ENCODE peak calls at places on chromosomes 6 and 20, in four cellular contexts. A is astrocyte of the spinal cord, Z is AG09319, G is Peyer's patch. V is an unnamed sample.

GRCh38 chr6:124961784-124962611 is at the start of gene RNF217:
- DNase-seq in A (peak; percentile 75), Z (no peak), G (peak; percentile 66), V (peak; percentile 48)

GRCh38 chr6:129552413-129552812 is 157.6 kb downstream of the ARHGAP18 start:
- DNase-seq in A (no peak), Z (no peak), G (no peak), V (no peak)

GRCh38 chr20:16125810-16126209 is 447.4 kb downstream of the KIF16B start:
- DNase-seq in A (no peak), Z (peak; percentile 4), G (no peak), V (no peak)

GRCh38 chr20:20551409-20551808 is 161.0 kb downstream of the RALGAPA2 start:
- DNase-seq in A (no peak), Z (no peak), G (no peak), V (no peak)

GRCh38 chr6:106802141-106802540 is 172.4 kb downstream of the CD24 start:
- DNase-seq in A (no peak), Z (no peak), G (no peak), V (no peak)

GRCh38 chr20:36313476-36313875 is 7.3 kb downstream of the DLGAP4 start:
- DNase-seq in A (no peak), Z (no peak), G (no peak), V (no peak)

GRCh38 chr20:10619427-10619826 is 54.4 kb downstream of the JAG1 start:
- DNase-seq in A (peak; percentile 93), Z (peak; percentile 80), G (no peak), V (peak; percentile 82)

GRCh38 chr6:163748036-163748435 is 333.5 kb downstream of the QKI start:
- DNase-seq in A (no peak), Z (no peak), G (no peak), V (no peak)

GRCh38 chr6:131029661-131030297 is 33.3 kb downstream of the EPB41L2 start:
- DNase-seq in A (peak; percentile 55), Z (no peak), G (no peak), V (peak; percentile 25)

GRCh38 chr20:22728146-22728745 is 143.9 kb upstream of the FOXA2 start:
- DNase-seq in A (no peak), Z (no peak), G (no peak), V (no peak)

GRCh38 chr20:57315964-57316480 is 13.6 kb upstream of the SPO11 start:
- DNase-seq in A (no peak), Z (no peak), G (no peak), V (no peak)

GRCh38 chr6:108650781-108651180 is 90.1 kb downstream of the FOXO3 start:
- DNase-seq in A (peak; percentile 56), Z (no peak), G (no peak), V (peak; percentile 48)

GRCh38 chr6:28980797-28981390 is 24.2 kb downstream of the ZNF311 start:
- DNase-seq in A (peak; percentile 89), Z (no peak), G (no peak), V (peak; percentile 84)

GRCh38 chr6:27059621-27060425 is 187.7 kb upstream of the PRSS16 start:
- DNase-seq in A (no peak), Z (no peak), G (no peak), V (no peak)

GRCh38 chr20:25372584-25373336 is 17.9 kb downstream of the ABHD12 start:
- DNase-seq in A (peak; percentile 95), Z (peak; percentile 44), G (no peak), V (peak; percentile 98)

GRCh38 chr6:91834813-91835212 is 1247.9 kb upstream of the MAP3K7 start:
- DNase-seq in A (no peak), Z (no peak), G (no peak), V (no peak)

GRCh38 chr6:72621243-72622093 is at the start of gene KCNQ5:
- DNase-seq in A (peak; percentile 24), Z (no peak), G (no peak), V (peak; percentile 11)

GRCh38 chr6:117311310-117311709 is 46.0 kb downstream of the VGLL2 start:
- DNase-seq in A (no peak), Z (no peak), G (no peak), V (no peak)

GRCh38 chr6:117317261-117317660 is 51.9 kb downstream of the VGLL2 start:
- DNase-seq in A (peak; percentile 40), Z (no peak), G (no peak), V (no peak)
- TF ChIP-seq CTCF in A (peak; percentile 37), Z (no peak), G (no peak), V (peak; percentile 75)

DNA sequence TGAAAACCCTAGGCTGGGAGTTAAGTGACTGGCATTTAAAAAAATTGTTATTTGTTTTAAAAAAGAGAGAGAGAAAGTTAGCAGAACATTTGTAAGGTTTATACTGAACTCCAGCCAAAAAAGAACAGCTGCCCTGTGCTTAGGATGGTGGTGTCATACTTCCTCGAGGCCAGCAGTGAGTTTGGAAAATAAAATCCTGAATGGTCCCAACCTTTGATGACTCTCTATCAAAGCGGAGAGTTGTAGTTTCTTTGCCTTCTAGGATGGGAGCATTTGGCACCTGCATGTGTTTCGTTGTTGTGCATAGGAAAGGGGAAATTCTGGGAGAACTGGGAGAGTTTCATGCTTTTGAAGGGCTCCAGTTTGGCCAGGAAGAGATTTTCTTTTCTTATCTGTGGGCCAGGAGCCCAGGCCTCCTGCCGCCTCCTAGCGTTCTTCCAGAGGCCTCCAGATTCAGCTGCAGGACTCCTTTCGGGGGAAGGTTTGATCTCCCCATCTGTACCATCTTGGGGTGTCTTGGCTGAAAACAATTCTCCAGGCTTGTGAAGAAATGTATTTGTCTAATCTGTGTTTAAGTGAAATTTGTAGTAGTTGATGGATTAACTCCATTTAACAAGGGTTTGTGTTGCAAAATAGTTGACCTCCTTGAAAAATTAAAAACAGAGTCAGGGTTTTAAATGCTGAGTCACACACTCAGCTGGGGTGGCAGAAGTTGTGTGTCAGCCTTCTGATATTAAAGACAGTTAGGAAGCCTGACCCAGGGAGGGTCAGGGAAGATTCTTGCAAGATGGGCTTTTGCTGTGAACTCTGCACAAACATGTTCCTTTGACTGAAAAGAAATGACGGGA is 63.4 kb downstream of the TXNDC5 start:
- DNase-seq in A (peak; percentile 50), Z (no peak), G (no peak), V (no peak)
- TF ChIP-seq CTCF in A (peak; percentile 36), Z (no peak), G (no peak), V (no peak)

DNA sequence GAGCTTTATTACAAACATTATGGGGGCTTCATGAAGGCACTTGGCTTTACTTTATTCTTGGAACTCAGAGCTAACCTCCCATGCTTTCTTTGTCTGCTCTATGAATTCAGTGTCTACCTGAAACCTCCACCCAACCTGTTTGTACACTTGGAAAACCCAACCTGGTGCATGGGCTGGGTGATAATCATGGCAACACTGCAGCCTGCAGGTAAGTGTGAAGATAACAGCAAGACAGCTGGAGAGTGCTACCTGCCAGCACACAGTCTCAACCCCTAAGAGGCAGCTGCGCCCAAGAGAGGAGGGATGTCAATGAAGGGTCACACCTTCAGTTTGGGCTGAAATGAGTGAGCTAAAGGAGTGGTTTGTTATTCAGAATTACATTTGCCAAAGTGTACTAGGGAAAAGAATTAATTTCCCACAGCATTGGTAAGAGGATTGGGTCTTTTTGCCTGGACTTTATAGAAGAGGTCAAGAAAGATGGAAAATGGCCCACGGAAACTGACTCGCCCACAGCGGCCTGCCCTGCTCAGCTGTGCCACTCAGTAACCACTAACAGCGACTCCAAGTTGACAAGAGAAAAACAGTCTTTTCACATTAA is 24.4 kb downstream of the FOXQ1 start:
- DNase-seq in A (no peak), Z (no peak), G (peak; percentile 51), V (no peak)
- TF ChIP-seq CTCF in A (peak; percentile 33), Z (peak; percentile 19), G (no peak), V (peak; percentile 70)

GRCh38 chr6:14787677-14788076 is 458.2 kb upstream of the JARID2 start:
- DNase-seq in A (no peak), Z (no peak), G (no peak), V (no peak)
- TF ChIP-seq CTCF in A (no peak), Z (no peak), G (no peak), V (peak; percentile 27)

GRCh38 chr6:36138667-36139066 is 8.4 kb downstream of the MAPK13 start:
- DNase-seq in A (no peak), Z (no peak), G (no peak), V (no peak)

GRCh38 chr6:36139991-36140710 is 9.8 kb downstream of the MAPK13 start:
- DNase-seq in A (no peak), Z (no peak), G (no peak), V (no peak)

GRCh38 chr6:36141961-36142360 is 11.6 kb downstream of the MAPK13 start:
- DNase-seq in A (no peak), Z (no peak), G (no peak), V (no peak)

GRCh38 chr6:36141091-36141490 is 10.8 kb downstream of the MAPK13 start:
- DNase-seq in A (no peak), Z (no peak), G (no peak), V (no peak)

DNA sequence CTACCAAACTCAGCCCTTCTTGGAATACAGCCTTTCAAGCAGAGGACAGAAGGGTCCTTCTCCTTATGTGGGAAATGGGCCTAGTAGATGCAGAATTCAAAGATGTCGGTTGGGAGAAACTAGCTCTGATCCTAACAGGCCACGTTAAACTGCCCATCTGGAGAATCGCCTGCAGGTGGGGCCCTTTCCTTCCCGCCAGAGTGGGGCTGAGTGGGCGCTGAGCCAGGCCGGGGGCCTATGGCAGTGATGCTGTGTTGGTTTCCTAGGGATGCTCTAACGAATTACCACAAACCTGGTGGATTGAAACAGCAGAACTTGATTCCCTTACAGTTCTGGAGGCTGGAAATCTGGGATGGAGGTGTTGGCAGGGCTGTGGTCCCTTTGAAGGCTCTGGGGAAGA is 9.1 kb downstream of the MAPK13 start:
- DNase-seq in A (no peak), Z (no peak), G (no peak), V (no peak)
- TF ChIP-seq CTCF in A (peak; percentile 20), Z (peak; percentile 2), G (no peak), V (peak; percentile 52)

GRCh38 chr6:44485601-44486000 is 98.1 kb downstream of the CDC5L start:
- DNase-seq in A (no peak), Z (no peak), G (no peak), V (no peak)
- TF ChIP-seq CTCF in A (peak; percentile 25), Z (peak; percentile 26), G (no peak), V (peak; percentile 60)

GRCh38 chr6:4162345-4162744 is 27.0 kb upstream of the ECI2 start:
- DNase-seq in A (no peak), Z (no peak), G (no peak), V (no peak)
- TF ChIP-seq CTCF in A (no peak), Z (no peak), G (no peak), V (peak; percentile 31)

GRCh38 chr6:39892490-39893129 is 41.7 kb downstream of the MOCS1 start:
- DNase-seq in A (peak; percentile 73), Z (peak; percentile 27), G (peak; percentile 64), V (peak; percentile 57)
- TF ChIP-seq CTCF in A (peak; percentile 85), Z (peak; percentile 91), G (no peak), V (peak; percentile 92)

GRCh38 chr6:33324139-33324538 is 6.6 kb upstream of the ZBTB22 start:
- DNase-seq in A (no peak), Z (no peak), G (no peak), V (no peak)

GRCh38 chr6:33319939-33320314 is 2.4 kb upstream of the ZBTB22 start:
- DNase-seq in A (peak; percentile 4), Z (no peak), G (no peak), V (no peak)

GRCh38 chr6:33320315-33321181 is 3.0 kb upstream of the ZBTB22 start:
- DNase-seq in A (peak; percentile 87), Z (no peak), G (no peak), V (peak; percentile 93)

GRCh38 chr6:33321227-33321626 is 3.7 kb upstream of the ZBTB22 start:
- DNase-seq in A (no peak), Z (no peak), G (no peak), V (no peak)

DNA sequence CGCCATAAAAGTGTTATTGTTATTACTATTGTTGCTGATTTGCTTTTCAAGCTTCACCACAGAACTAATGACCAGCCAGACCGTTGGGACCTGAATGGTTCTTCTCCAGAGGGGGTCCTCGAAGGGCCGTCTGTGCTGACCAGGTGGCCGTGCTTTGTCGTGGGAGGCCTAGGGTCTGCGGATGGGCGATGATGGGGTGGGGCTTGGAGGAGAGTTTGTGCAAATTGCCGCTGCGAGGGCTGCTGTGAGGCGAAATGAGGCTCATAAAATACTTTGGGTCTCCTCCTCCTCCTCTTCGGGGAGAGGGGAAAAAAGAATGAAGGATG is 6.0 kb upstream of the ZBTB22 start:
- DNase-seq in A (no peak), Z (no peak), G (peak; percentile 55), V (no peak)
- TF ChIP-seq CTCF in A (no peak), Z (no peak), G (no peak), V (no peak)